ENCODE peak calls at places on chromosomes 1 and 21, in five cellular contexts. Z is iris pigment epithelial cell, R is NCI-H69, H is NCI-H774, C is HAP-1. F is an unnamed sample.

GRCh38 chr1:235014756-235015155 is 113.9 kb downstream of the TOMM20 start:
- DNase-seq in C (no peak), R (no peak), Z (no peak), H (no peak), F (no peak)

GRCh38 chr1:205028954-205029353 is 14.1 kb upstream of the CNTN2 start:
- DNase-seq in C (no peak), H (no peak), Z (no peak), R (no peak), F (no peak)

GRCh38 chr1:196180847-196181593 is 427.2 kb downstream of the KCNT2 start:
- DNase-seq in R (peak), Z (peak), H (no peak), C (no peak), F (no peak)

GRCh38 chr1:154745286-154745731 is 124.8 kb downstream of the KCNN3 start:
- DNase-seq in R (no peak), Z (no peak), C (no peak), H (no peak), F (no peak)

GRCh38 chr1:6489799-6490180 is 1.7 kb downstream of the PLEKHG5 start:
- DNase-seq in Z (peak), C (peak), R (peak), H (peak), F (peak)

GRCh38 chr1:114610546-114611245 is 29.3 kb upstream of the BCAS2 start:
- DNase-seq in H (no peak), Z (peak), C (no peak), R (no peak), F (peak)

GRCh38 chr1:3219005-3219724 is 150.2 kb downstream of the PRDM16 start:
- DNase-seq in Z (no peak), H (no peak), R (no peak), C (no peak), F (no peak)

GRCh38 chr1:98221926-98222325 is 301.1 kb upstream of the DPYD start:
- DNase-seq in H (no peak), C (no peak), Z (no peak), R (peak), F (no peak)

GRCh38 chr1:30051777-30052176 is 671.6 kb downstream of the MATN1 start:
- DNase-seq in Z (no peak), H (no peak), C (no peak), R (no peak), F (no peak)

GRCh38 chr1:247322437-247322836 is 9.2 kb downstream of the ZNF496 start:
- DNase-seq in R (no peak), C (no peak), Z (peak), H (no peak), F (no peak)

GRCh38 chr1:95183952-95184351 is 50.1 kb upstream of the RWDD3 start:
- DNase-seq in C (no peak), R (no peak), H (no peak), Z (no peak), F (peak)

GRCh38 chr1:78687914-78688313 is 38.3 kb downstream of the IFI44 start:
- DNase-seq in R (no peak), Z (peak), C (no peak), H (no peak), F (no peak)

GRCh38 chr1:27689423-27690173 is 17.6 kb upstream of the IFI6 start:
- DNase-seq in C (no peak), H (no peak), R (no peak), Z (peak), F (peak)

GRCh38 chr1:209490013-209490412 is 93.5 kb upstream of the CAMK1G start:
- DNase-seq in Z (peak), C (no peak), R (peak), H (peak), F (peak)

GRCh38 chr1:8197493-8198282 is 120.2 kb upstream of the SLC45A1 start:
- DNase-seq in H (no peak), C (no peak), R (no peak), Z (peak), F (peak)

GRCh38 chr1:94772230-94772641 is 47.9 kb upstream of the SLC44A3 start:
- DNase-seq in H (no peak), R (no peak), C (no peak), Z (peak), F (peak)

GRCh38 chr1:161367684-161368398 is at the start of gene CFAP126:
- DNase-seq in H (peak), R (peak), C (peak), Z (peak), F (peak)

GRCh38 chr1:31016868-31017267 is 48.6 kb downstream of the PUM1 start:
- DNase-seq in H (no peak), R (no peak), Z (no peak), C (no peak), F (no peak)

GRCh38 chr1:245516178-245516829 is 361.5 kb downstream of the KIF26B start:
- DNase-seq in H (no peak), R (peak), Z (no peak), C (peak), F (no peak)

GRCh38 chr1:109787845-109788605 is 24.3 kb upstream of the EPS8L3 start:
- DNase-seq in C (no peak), Z (no peak), R (no peak), H (no peak), F (no peak)

GRCh38 chr21:45630066-45630694 is 13.3 kb upstream of the PCBP3 start:
- DNase-seq in R (no peak), Z (no peak), C (no peak), H (no peak), F (no peak)

GRCh38 chr1:161879261-161879660 is 113.1 kb downstream of the ATF6 start:
- DNase-seq in C (no peak), Z (no peak), R (peak), H (no peak), F (no peak)

GRCh38 chr1:109479311-109479710 is 4.4 kb upstream of the ATXN7L2 start:
- DNase-seq in C (no peak), H (no peak), Z (no peak), R (no peak), F (no peak)

GRCh38 chr1:24108334-24109165 is 3.4 kb downstream of the MYOM3 start:
- DNase-seq in C (no peak), R (no peak), Z (peak), H (no peak), F (no peak)

GRCh38 chr21:36126166-36126565 is 8.7 kb upstream of the CBR3 start:
- DNase-seq in C (no peak), H (no peak), R (no peak), Z (no peak), F (no peak)

GRCh38 chr1:184228558-184228957 is 158.3 kb upstream of the C1orf21 start:
- DNase-seq in R (no peak), C (no peak), Z (peak), H (no peak), F (no peak)

GRCh38 chr1:8567146-8567545 is 249.2 kb downstream of the SLC45A1 start:
- DNase-seq in H (no peak), Z (peak), C (no peak), R (no peak), F (no peak)

GRCh38 chr1:215526147-215526845 is 40.8 kb upstream of the KCTD3 start:
- DNase-seq in H (peak), Z (peak), R (peak), C (no peak), F (peak)

GRCh38 chr21:38965910-38966504 is 160.3 kb downstream of the ETS2 start:
- DNase-seq in Z (peak), H (peak), C (no peak), R (peak), F (no peak)

GRCh38 chr1:10751160-10751559 is 45.3 kb downstream of the CASZ1 start:
- DNase-seq in H (no peak), Z (no peak), R (no peak), C (no peak), F (no peak)

GRCh38 chr1:22329171-22329540 is 122.5 kb upstream of the ZBTB40 start:
- DNase-seq in Z (no peak), H (no peak), C (no peak), R (no peak), F (no peak)

GRCh38 chr1:93579891-93580290 is 101.7 kb downstream of the BCAR3 start:
- DNase-seq in C (no peak), Z (peak), H (no peak), R (peak), F (peak)

GRCh38 chr1:85502625-85503083 is 37.7 kb upstream of the DDAH1 start:
- DNase-seq in C (peak), R (peak), H (no peak), Z (peak), F (peak)

F was measured in cardiac muscle cell.